ENCODE peak calls at places on chromosomes 2 and 18, in eight cellular contexts. T, B, G, K, U, M, D and A are unnamed samples.

GRCh38 chr2:85243101-85244072 is 84.4 kb downstream of the TGOLN2 start:
- DNase-seq in T (no peak), B (peak; percentile 64), G (no peak), K (no peak), U (no peak), M (peak; percentile 25), D (no peak), A (peak; percentile 39)

GRCh38 chr2:188494906-188495305 is 203.2 kb downstream of the GULP1 start:
- DNase-seq in T (no peak), B (no peak), G (no peak), K (no peak), U (no peak), M (no peak), D (no peak), A (no peak)

GRCh38 chr2:15771124-15771523 is 169.2 kb upstream of the MYCN start:
- DNase-seq in T (no peak), B (no peak), G (no peak), K (no peak), U (no peak), M (no peak), D (no peak), A (no peak)

GRCh38 chr18:57753063-57753462 is 50.1 kb downstream of the ATP8B1 start:
- DNase-seq in T (no peak), B (no peak), G (no peak), K (no peak), U (no peak), M (no peak), D (no peak), A (no peak)

GRCh38 chr2:10079931-10080535 is at the start of gene CYS1:
- DNase-seq in T (no peak), B (no peak), G (peak; percentile 23), K (no peak), U (no peak), M (peak; percentile 90), D (no peak), A (no peak)

GRCh38 chr2:30675758-30676157 is 131.5 kb downstream of the CAPN13 start:
- DNase-seq in T (no peak), B (no peak), G (no peak), K (no peak), U (no peak), M (no peak), D (no peak), A (no peak)

GRCh38 chr2:62215306-62216064 is 19.6 kb downstream of the B3GNT2 start:
- DNase-seq in T (no peak), B (no peak), G (no peak), K (no peak), U (no peak), M (no peak), D (no peak), A (no peak)

GRCh38 chr2:62197017-62197586 is 1.2 kb downstream of the B3GNT2 start:
- DNase-seq in T (no peak), B (peak; percentile 57), G (no peak), K (no peak), U (no peak), M (peak; percentile 45), D (peak; percentile 26), A (no peak)

GRCh38 chr2:101818531-101819451 is 121.3 kb downstream of the MAP4K4 start:
- DNase-seq in T (no peak), B (no peak), G (no peak), K (no peak), U (no peak), M (no peak), D (no peak), A (no peak)

GRCh38 chr2:11281221-11281620 is 63.2 kb downstream of the ROCK2 start:
- DNase-seq in T (no peak), B (no peak), G (no peak), K (no peak), U (no peak), M (no peak), D (no peak), A (no peak)

GRCh38 chr2:134260726-134261125 is 6.9 kb downstream of the MGAT5 start:
- DNase-seq in T (peak; percentile 74), B (no peak), G (peak; percentile 89), K (no peak), U (no peak), M (no peak), D (no peak), A (no peak)

GRCh38 chr2:233501198-233502076 is 65.1 kb downstream of the USP40 start:
- DNase-seq in T (no peak), B (no peak), G (peak; percentile 31), K (no peak), U (no peak), M (no peak), D (no peak), A (no peak)

GRCh38 chr2:119008108-119008507 is 66.1 kb downstream of the MARCO start:
- DNase-seq in T (no peak), B (no peak), G (no peak), K (no peak), U (no peak), M (no peak), D (no peak), A (no peak)

GRCh38 chr18:79515944-79516351 is 120.2 kb downstream of the NFATC1 start:
- DNase-seq in T (no peak), B (no peak), G (no peak), K (no peak), U (no peak), M (no peak), D (no peak), A (no peak)

GRCh38 chr2:30923575-30923974 is 116.3 kb upstream of the CAPN13 start:
- DNase-seq in T (no peak), B (no peak), G (no peak), K (no peak), U (no peak), M (no peak), D (no peak), A (no peak)

DNA sequence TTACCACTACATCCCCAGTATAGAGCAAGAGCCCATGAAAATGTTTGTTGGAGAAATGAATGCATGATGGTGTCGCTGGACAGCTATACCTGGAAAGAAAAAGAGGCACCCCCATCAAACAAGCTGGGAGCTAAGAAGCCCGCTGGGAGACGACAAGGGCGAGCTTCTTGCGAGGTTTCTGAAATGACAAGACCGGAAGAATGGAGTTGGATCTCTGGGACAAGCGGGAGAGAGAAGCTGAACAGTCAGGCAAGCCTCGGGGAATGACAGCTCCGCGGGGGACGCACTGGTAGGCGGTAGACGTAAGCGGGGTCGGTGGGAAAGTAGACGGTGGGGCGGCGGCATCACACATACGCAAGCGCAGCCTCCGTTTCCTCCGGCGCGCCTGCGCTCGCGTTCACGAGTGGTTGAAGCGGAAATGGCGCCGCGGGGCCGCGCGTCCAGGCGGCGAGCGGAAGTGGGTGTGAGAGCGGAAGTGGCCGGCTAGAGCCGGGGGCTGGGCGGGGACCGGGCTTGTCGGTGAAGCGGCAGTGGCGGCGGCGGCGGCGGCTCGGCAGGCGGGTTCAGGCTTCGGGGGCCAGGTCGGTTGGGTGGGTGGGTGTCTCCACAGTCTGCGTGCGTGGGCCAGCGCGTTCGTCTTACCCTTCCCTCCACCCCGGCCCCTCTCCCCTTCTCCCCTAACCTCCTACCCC is at the start of gene ARPC2:
- DNase-seq in T (peak; percentile 78), B (peak; percentile 97), G (peak; percentile 97), K (peak; percentile 90), U (peak; percentile 75), M (peak; percentile 92), D (peak; percentile 90), A (peak; percentile 79)
- TF ChIP-seq CTCF in T (no peak), B (no peak), G (no peak), K (peak; percentile 81), U (peak; percentile 23), M (no peak), D (no peak), A (no peak)

DNA sequence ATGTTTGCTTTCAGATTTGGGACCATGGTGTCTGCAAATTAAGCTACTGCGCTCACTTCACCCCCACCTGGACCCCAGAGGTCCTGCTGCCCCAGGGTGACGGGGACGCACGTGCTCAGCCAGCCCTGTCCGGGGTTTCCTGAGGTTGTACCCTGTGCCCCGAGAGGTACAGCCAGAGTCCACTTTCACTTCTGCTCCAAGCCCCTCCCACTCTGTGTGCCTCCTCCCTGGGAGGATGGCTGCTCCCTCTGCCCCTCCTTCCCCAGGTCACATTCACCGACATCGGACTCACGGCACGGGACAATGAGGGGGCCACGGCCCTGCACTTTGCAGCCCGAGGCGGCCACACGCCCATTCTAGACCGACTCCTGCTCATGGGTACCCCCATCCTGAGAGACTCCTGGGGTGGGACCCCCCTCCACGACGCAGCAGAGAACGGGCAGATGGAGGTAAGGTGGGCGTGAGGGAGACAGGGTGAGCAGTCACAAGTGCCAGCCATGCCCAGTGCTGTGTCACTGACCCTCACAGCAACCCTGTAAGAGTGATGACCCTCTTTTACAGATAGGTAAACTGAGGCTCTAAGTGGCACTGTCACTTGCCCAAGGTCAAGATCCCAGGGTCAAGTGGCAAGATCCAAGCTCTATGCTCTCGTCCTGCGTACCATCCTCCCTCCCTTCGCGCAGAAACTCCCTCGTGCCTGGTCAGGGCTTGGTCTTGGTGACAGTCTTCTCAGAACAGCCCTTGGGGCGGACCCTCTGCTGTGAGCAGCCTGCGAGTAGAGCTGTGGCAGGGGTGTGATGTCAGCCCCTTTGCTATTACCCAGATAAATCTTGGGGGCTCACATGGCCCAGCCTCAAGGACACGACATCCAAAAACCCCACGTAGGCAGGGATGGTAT is 7.6 kb downstream of the ESPNL start:
- DNase-seq in T (no peak), B (peak; percentile 47), G (no peak), K (no peak), U (no peak), M (peak; percentile 85), D (no peak), A (no peak)
- TF ChIP-seq CTCF in T (no peak), B (no peak), G (no peak), K (no peak), U (no peak), M (no peak), D (no peak), A (no peak)

DNA sequence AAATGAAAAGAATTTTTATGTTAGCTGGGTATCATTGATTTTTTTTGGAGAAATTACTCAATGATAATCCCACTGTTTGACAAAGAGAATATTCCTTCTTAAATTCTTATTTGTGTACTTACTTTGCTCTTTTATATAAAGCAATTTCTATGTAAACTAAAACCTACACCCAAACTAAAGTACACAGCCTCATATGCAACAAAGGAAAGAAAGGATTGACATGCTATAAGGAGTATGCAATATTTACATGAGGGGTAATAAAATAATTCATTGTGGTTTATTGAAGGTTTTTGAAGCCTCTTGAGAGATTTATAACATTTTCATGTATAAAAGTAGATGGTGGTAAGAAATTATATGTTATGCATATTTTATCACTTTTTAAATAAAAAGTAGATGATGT is 368.5 kb downstream of the CDH7 start:
- DNase-seq in T (no peak), B (no peak), G (no peak), K (no peak), U (no peak), M (no peak), D (no peak), A (no peak)
- TF ChIP-seq CTCF in T (no peak), B (no peak), G (no peak), K (no peak), U (no peak), M (no peak), D (no peak), A (no peak)

GRCh38 chr2:127564429-127565260 is 29.2 kb downstream of the MYO7B start:
- DNase-seq in T (no peak), B (no peak), G (no peak), K (no peak), U (no peak), M (no peak), D (no peak), A (no peak)
- TF ChIP-seq CTCF in T (no peak), B (no peak), G (no peak), K (no peak), U (no peak), M (no peak), D (no peak), A (no peak)

GRCh38 chr18:66548747-66549146 is 55.1 kb downstream of the CDH19 start:
- DNase-seq in T (no peak), B (no peak), G (peak; percentile 2), K (no peak), U (no peak), M (no peak), D (no peak), A (no peak)
- TF ChIP-seq CTCF in T (no peak), B (peak; percentile 11), G (peak; percentile 24), K (no peak), U (no peak), M (no peak), D (no peak), A (no peak)